ENCODE peak calls at places on chromosomes 3 and 15, in nine cellular contexts. One of them, this sample, is unnamed.

GRCh38 chr3:15367059-15367458 is 34.7 kb upstream of the SH3BP5 start:
- DNase-seq in fibroblast of pulmonary artery: peak
- DNase-seq in AG04450: no peak
- DNase-seq in BE2C: no peak
- DNase-seq in cardiac muscle cell: no peak
- DNase-seq in lower leg skin: no peak
- DNase-seq in AG09309: no peak
- DNase-seq in astrocyte of the spinal cord: no peak
- DNase-seq in CD8-positive, alpha-beta memory T cell: no peak
- DNase-seq in this sample: no peak

GRCh38 chr3:97938444-97938843 is 33.8 kb downstream of the RIOX2 start:
- DNase-seq in lower leg skin: no peak
- DNase-seq in cardiac muscle cell: no peak
- DNase-seq in AG09309: no peak
- DNase-seq in CD8-positive, alpha-beta memory T cell: no peak
- DNase-seq in fibroblast of pulmonary artery: peak
- DNase-seq in BE2C: no peak
- DNase-seq in AG04450: no peak
- DNase-seq in astrocyte of the spinal cord: peak
- DNase-seq in this sample: no peak

GRCh38 chr15:99454941-99455795 is 110.6 kb upstream of the MEF2A start:
- DNase-seq in AG09309: peak
- DNase-seq in BE2C: no peak
- DNase-seq in fibroblast of pulmonary artery: peak
- DNase-seq in astrocyte of the spinal cord: peak
- DNase-seq in lower leg skin: peak
- DNase-seq in CD8-positive, alpha-beta memory T cell: no peak
- DNase-seq in AG04450: peak
- DNase-seq in cardiac muscle cell: peak
- DNase-seq in this sample: peak

GRCh38 chr3:50236484-50237132 is 604 bp downstream of the GNAI2 start:
- DNase-seq in AG09309: no peak
- DNase-seq in BE2C: no peak
- DNase-seq in cardiac muscle cell: no peak
- DNase-seq in CD8-positive, alpha-beta memory T cell: no peak
- DNase-seq in astrocyte of the spinal cord: no peak
- DNase-seq in AG04450: no peak
- DNase-seq in lower leg skin: no peak
- DNase-seq in fibroblast of pulmonary artery: no peak
- DNase-seq in this sample: no peak

GRCh38 chr3:72346526-72346926 is 501.7 kb downstream of the SHQ1 start:
- DNase-seq in CD8-positive, alpha-beta memory T cell: no peak
- DNase-seq in lower leg skin: peak
- DNase-seq in fibroblast of pulmonary artery: peak
- DNase-seq in BE2C: no peak
- DNase-seq in AG09309: peak
- DNase-seq in astrocyte of the spinal cord: peak
- DNase-seq in cardiac muscle cell: no peak
- DNase-seq in AG04450: peak
- DNase-seq in this sample: peak

GRCh38 chr15:100114100-100114499 is 227.7 kb downstream of the ADAMTS17 start:
- DNase-seq in AG09309: peak
- DNase-seq in fibroblast of pulmonary artery: peak
- DNase-seq in lower leg skin: no peak
- DNase-seq in AG04450: peak
- DNase-seq in CD8-positive, alpha-beta memory T cell: no peak
- DNase-seq in astrocyte of the spinal cord: peak
- DNase-seq in cardiac muscle cell: peak
- DNase-seq in BE2C: no peak
- DNase-seq in this sample: peak

GRCh38 chr15:29039466-29040366 is 153.9 kb downstream of the APBA2 start:
- DNase-seq in AG04450: no peak
- DNase-seq in CD8-positive, alpha-beta memory T cell: no peak
- DNase-seq in astrocyte of the spinal cord: peak
- DNase-seq in lower leg skin: peak
- DNase-seq in cardiac muscle cell: no peak
- DNase-seq in BE2C: no peak
- DNase-seq in fibroblast of pulmonary artery: no peak
- DNase-seq in AG09309: no peak
- DNase-seq in this sample: no peak

GRCh38 chr3:48672522-48672921 is 9.8 kb upstream of the CELSR3 start:
- DNase-seq in BE2C: no peak
- DNase-seq in astrocyte of the spinal cord: no peak
- DNase-seq in AG09309: no peak
- DNase-seq in lower leg skin: no peak
- DNase-seq in cardiac muscle cell: no peak
- DNase-seq in AG04450: no peak
- DNase-seq in CD8-positive, alpha-beta memory T cell: no peak
- DNase-seq in fibroblast of pulmonary artery: no peak
- DNase-seq in this sample: no peak

GRCh38 chr3:177760803-177761202 is 563.5 kb upstream of the TBL1XR1 start:
- DNase-seq in CD8-positive, alpha-beta memory T cell: no peak
- DNase-seq in BE2C: no peak
- DNase-seq in fibroblast of pulmonary artery: no peak
- DNase-seq in AG04450: no peak
- DNase-seq in astrocyte of the spinal cord: peak
- DNase-seq in AG09309: peak
- DNase-seq in cardiac muscle cell: no peak
- DNase-seq in lower leg skin: no peak
- DNase-seq in this sample: no peak

GRCh38 chr3:83453010-83453409 is 1505.8 kb upstream of the CADM2 start:
- DNase-seq in AG09309: no peak
- DNase-seq in astrocyte of the spinal cord: no peak
- DNase-seq in fibroblast of pulmonary artery: no peak
- DNase-seq in cardiac muscle cell: peak
- DNase-seq in lower leg skin: no peak
- DNase-seq in CD8-positive, alpha-beta memory T cell: no peak
- DNase-seq in AG04450: no peak
- DNase-seq in BE2C: no peak
- DNase-seq in this sample: no peak

GRCh38 chr3:156818890-156819289 is 7.3 kb upstream of the LEKR1 start:
- DNase-seq in lower leg skin: no peak
- DNase-seq in AG09309: no peak
- DNase-seq in CD8-positive, alpha-beta memory T cell: no peak
- DNase-seq in astrocyte of the spinal cord: peak
- DNase-seq in BE2C: no peak
- DNase-seq in cardiac muscle cell: no peak
- DNase-seq in fibroblast of pulmonary artery: peak
- DNase-seq in AG04450: no peak
- DNase-seq in this sample: no peak

GRCh38 chr3:192260611-192261010 is 466.7 kb downstream of the FGF12 start:
- DNase-seq in CD8-positive, alpha-beta memory T cell: no peak
- DNase-seq in lower leg skin: no peak
- DNase-seq in AG09309: no peak
- DNase-seq in fibroblast of pulmonary artery: no peak
- DNase-seq in AG04450: no peak
- DNase-seq in cardiac muscle cell: no peak
- DNase-seq in BE2C: no peak
- DNase-seq in astrocyte of the spinal cord: no peak
- DNase-seq in this sample: no peak

GRCh38 chr3:2511356-2511755 is 412.7 kb downstream of the CNTN4 start:
- DNase-seq in astrocyte of the spinal cord: no peak
- DNase-seq in cardiac muscle cell: peak
- DNase-seq in BE2C: peak
- DNase-seq in CD8-positive, alpha-beta memory T cell: no peak
- DNase-seq in lower leg skin: no peak
- DNase-seq in AG04450: no peak
- DNase-seq in fibroblast of pulmonary artery: no peak
- DNase-seq in AG09309: no peak
- DNase-seq in this sample: no peak

GRCh38 chr3:128188326-128188725 is 35.0 kb downstream of the EEFSEC start:
- DNase-seq in astrocyte of the spinal cord: peak
- DNase-seq in cardiac muscle cell: no peak
- DNase-seq in BE2C: peak
- DNase-seq in AG04450: no peak
- DNase-seq in fibroblast of pulmonary artery: no peak
- DNase-seq in CD8-positive, alpha-beta memory T cell: no peak
- DNase-seq in lower leg skin: peak
- DNase-seq in AG09309: no peak
- DNase-seq in this sample: no peak

GRCh38 chr15:98668566-98669308 is 20.4 kb downstream of the IGF1R start:
- DNase-seq in fibroblast of pulmonary artery: peak
- DNase-seq in AG04450: no peak
- DNase-seq in BE2C: no peak
- DNase-seq in AG09309: no peak
- DNase-seq in lower leg skin: no peak
- DNase-seq in cardiac muscle cell: peak
- DNase-seq in astrocyte of the spinal cord: peak
- DNase-seq in CD8-positive, alpha-beta memory T cell: no peak
- DNase-seq in this sample: no peak

GRCh38 chr3:179189764-179190163 is 41.6 kb downstream of the PIK3CA start:
- DNase-seq in fibroblast of pulmonary artery: peak
- DNase-seq in cardiac muscle cell: peak
- DNase-seq in astrocyte of the spinal cord: peak
- DNase-seq in AG09309: no peak
- DNase-seq in AG04450: peak
- DNase-seq in BE2C: no peak
- DNase-seq in CD8-positive, alpha-beta memory T cell: no peak
- DNase-seq in lower leg skin: no peak
- DNase-seq in this sample: peak

GRCh38 chr15:41666353-41666920 is 6.2 kb downstream of the MGA start:
- DNase-seq in fibroblast of pulmonary artery: peak
- DNase-seq in cardiac muscle cell: no peak
- DNase-seq in lower leg skin: no peak
- DNase-seq in CD8-positive, alpha-beta memory T cell: no peak
- DNase-seq in BE2C: no peak
- DNase-seq in AG09309: no peak
- DNase-seq in AG04450: no peak
- DNase-seq in astrocyte of the spinal cord: peak
- DNase-seq in this sample: no peak

DNA sequence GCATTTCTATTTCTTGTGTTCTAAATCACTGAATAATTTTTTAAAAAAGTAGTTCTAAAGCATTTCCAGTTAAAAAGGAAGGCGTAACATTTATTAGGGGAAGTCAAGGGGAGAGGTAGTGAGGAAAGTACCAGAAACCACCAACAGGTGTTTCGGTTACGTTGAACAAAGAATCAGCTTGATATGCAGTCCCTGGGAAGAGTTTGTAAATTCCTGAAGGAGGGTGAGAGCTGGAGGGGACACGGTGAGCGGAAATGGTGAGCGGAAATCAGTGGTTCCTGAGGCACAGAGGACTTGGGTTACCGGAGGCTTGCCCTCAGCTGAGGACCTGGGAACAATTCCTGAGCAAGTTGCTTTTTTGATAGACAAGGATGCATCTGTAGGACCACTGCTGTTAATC is 17.8 kb downstream of the MAP2K1 start:
- DNase-seq in CD8-positive, alpha-beta memory T cell: no peak
- DNase-seq in BE2C: no peak
- DNase-seq in cardiac muscle cell: peak
- DNase-seq in AG09309: no peak
- DNase-seq in astrocyte of the spinal cord: no peak
- DNase-seq in AG04450: no peak
- DNase-seq in lower leg skin: no peak
- DNase-seq in fibroblast of pulmonary artery: no peak
- DNase-seq in this sample: no peak
- H3K4me3 ChIP-seq in CD8-positive, alpha-beta memory T cell: no peak
- H3K4me3 ChIP-seq in BE2C: no peak
- H3K4me3 ChIP-seq in cardiac muscle cell: no peak
- H3K4me3 ChIP-seq in AG09309: no peak
- H3K4me3 ChIP-seq in astrocyte of the spinal cord: no peak
- H3K4me3 ChIP-seq in AG04450: no peak
- H3K4me3 ChIP-seq in lower leg skin: no peak
- H3K4me3 ChIP-seq in fibroblast of pulmonary artery: no peak
- H3K4me3 ChIP-seq in this sample: no peak

DNA sequence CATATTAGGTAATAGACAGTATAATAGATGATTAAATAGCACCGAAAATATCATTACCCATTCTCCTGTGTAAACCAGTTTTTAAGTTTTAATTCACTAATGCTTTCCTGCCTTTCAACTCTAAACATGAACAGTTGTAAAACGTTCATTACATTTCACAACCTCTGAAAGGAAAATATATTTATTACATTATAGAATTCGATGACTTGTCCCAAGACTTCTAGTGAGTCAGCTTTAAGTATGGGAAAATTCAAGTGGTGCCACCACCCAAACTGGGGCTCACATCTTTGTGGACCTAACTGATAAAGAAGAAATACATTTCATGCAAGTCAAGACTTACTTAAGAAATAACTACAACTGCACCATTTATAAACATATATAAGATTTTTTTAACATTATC is 2.0 kb downstream of the TRIM59 start:
- DNase-seq in AG04450: no peak
- DNase-seq in cardiac muscle cell: no peak
- DNase-seq in BE2C: no peak
- DNase-seq in AG09309: no peak
- DNase-seq in lower leg skin: no peak
- DNase-seq in CD8-positive, alpha-beta memory T cell: no peak
- DNase-seq in fibroblast of pulmonary artery: peak
- DNase-seq in astrocyte of the spinal cord: peak
- DNase-seq in this sample: peak
- H3K4me3 ChIP-seq in AG04450: peak
- H3K4me3 ChIP-seq in cardiac muscle cell: peak
- H3K4me3 ChIP-seq in BE2C: peak
- H3K4me3 ChIP-seq in AG09309: peak
- H3K4me3 ChIP-seq in lower leg skin: no peak
- H3K4me3 ChIP-seq in CD8-positive, alpha-beta memory T cell: no peak
- H3K4me3 ChIP-seq in fibroblast of pulmonary artery: peak
- H3K4me3 ChIP-seq in astrocyte of the spinal cord: peak
- H3K4me3 ChIP-seq in this sample: peak

GRCh38 chr3:170257145-170257544 is 34.9 kb downstream of the PRKCI start:
- DNase-seq in fibroblast of pulmonary artery: no peak
- DNase-seq in AG09309: no peak
- DNase-seq in CD8-positive, alpha-beta memory T cell: no peak
- DNase-seq in astrocyte of the spinal cord: no peak
- DNase-seq in AG04450: no peak
- DNase-seq in BE2C: no peak
- DNase-seq in cardiac muscle cell: no peak
- DNase-seq in lower leg skin: no peak
- DNase-seq in this sample: no peak

GRCh38 chr3:170258105-170258487 is 35.9 kb downstream of the PRKCI start:
- DNase-seq in fibroblast of pulmonary artery: no peak
- DNase-seq in astrocyte of the spinal cord: no peak
- DNase-seq in AG09309: no peak
- DNase-seq in AG04450: no peak
- DNase-seq in CD8-positive, alpha-beta memory T cell: no peak
- DNase-seq in cardiac muscle cell: no peak
- DNase-seq in lower leg skin: no peak
- DNase-seq in BE2C: no peak
- DNase-seq in this sample: no peak

GRCh38 chr3:170256597-170256996 is 34.4 kb downstream of the PRKCI start:
- DNase-seq in cardiac muscle cell: no peak
- DNase-seq in BE2C: no peak
- DNase-seq in AG09309: no peak
- DNase-seq in fibroblast of pulmonary artery: no peak
- DNase-seq in CD8-positive, alpha-beta memory T cell: no peak
- DNase-seq in astrocyte of the spinal cord: no peak
- DNase-seq in lower leg skin: no peak
- DNase-seq in AG04450: no peak
- DNase-seq in this sample: no peak

GRCh38 chr3:170259853-170260386 is 37.7 kb downstream of the PRKCI start:
- DNase-seq in AG09309: no peak
- DNase-seq in astrocyte of the spinal cord: no peak
- DNase-seq in CD8-positive, alpha-beta memory T cell: no peak
- DNase-seq in lower leg skin: no peak
- DNase-seq in AG04450: no peak
- DNase-seq in BE2C: no peak
- DNase-seq in fibroblast of pulmonary artery: no peak
- DNase-seq in cardiac muscle cell: no peak
- DNase-seq in this sample: no peak
- H3K4me3 ChIP-seq in AG09309: no peak
- H3K4me3 ChIP-seq in astrocyte of the spinal cord: no peak
- H3K4me3 ChIP-seq in CD8-positive, alpha-beta memory T cell: no peak
- H3K4me3 ChIP-seq in lower leg skin: no peak
- H3K4me3 ChIP-seq in AG04450: no peak
- H3K4me3 ChIP-seq in BE2C: no peak
- H3K4me3 ChIP-seq in fibroblast of pulmonary artery: no peak
- H3K4me3 ChIP-seq in cardiac muscle cell: no peak
- H3K4me3 ChIP-seq in this sample: no peak

GRCh38 chr3:42880601-42881451 is 5.1 kb upstream of the CYP8B1 start:
- DNase-seq in lower leg skin: peak
- DNase-seq in AG09309: peak
- DNase-seq in astrocyte of the spinal cord: peak
- DNase-seq in cardiac muscle cell: peak
- DNase-seq in AG04450: peak
- DNase-seq in BE2C: peak
- DNase-seq in fibroblast of pulmonary artery: peak
- DNase-seq in CD8-positive, alpha-beta memory T cell: peak
- DNase-seq in this sample: peak
- H3K4me3 ChIP-seq in lower leg skin: peak
- H3K4me3 ChIP-seq in AG09309: peak
- H3K4me3 ChIP-seq in astrocyte of the spinal cord: peak
- H3K4me3 ChIP-seq in cardiac muscle cell: peak
- H3K4me3 ChIP-seq in AG04450: peak
- H3K4me3 ChIP-seq in BE2C: peak
- H3K4me3 ChIP-seq in fibroblast of pulmonary artery: peak
- H3K4me3 ChIP-seq in CD8-positive, alpha-beta memory T cell: peak
- H3K4me3 ChIP-seq in this sample: peak

This sample was measured in skeletal muscle cell.